ENCODE peak calls at places on chromosomes 13 and 19, in nine cellular contexts. V is cardiac fibroblast, K is astrocyte of the spinal cord, A is GM12865, R is dorsolateral prefrontal cortex, O is colonic mucosa, P is GM23338, F is mesenchymal stem cell, S is brain microvascular endothelial cell. H is an unnamed sample.

GRCh38 chr13:112465251-112466131 is 89.3 kb downstream of the SPACA7 start:
- DNase-seq in V (no peak), F (no peak), O (no peak), A (no peak), P (peak; percentile 33), K (no peak), R (no peak), S (no peak), H (no peak)

GRCh38 chr19:47794526-47794925 is 9.8 kb downstream of the TPRX1 start:
- DNase-seq in O (no peak), F (no peak), A (no peak), S (no peak), P (peak; percentile 86), K (no peak), R (no peak), V (no peak), H (no peak)

GRCh38 chr19:44747739-44748425 is 626 bp upstream of the BCL3 start:
- DNase-seq in P (peak; percentile 71), S (no peak), F (peak; percentile 86), K (peak; percentile 71), R (no peak), V (peak; percentile 86), A (no peak), O (peak; percentile 86), H (peak; percentile 83)

GRCh38 chr19:43782311-43782660 is 1.5 kb upstream of the KCNN4 start:
- DNase-seq in V (no peak), P (no peak), A (no peak), K (no peak), F (no peak), S (no peak), R (no peak), O (no peak), H (no peak)

GRCh38 chr13:21674271-21675009 is 3.6 kb downstream of the FGF9 start:
- DNase-seq in O (peak; percentile 36), S (no peak), R (peak; percentile 34), V (no peak), P (peak; percentile 65), F (no peak), A (no peak), K (no peak), H (no peak)

GRCh38 chr13:20125129-20125782 is 35.6 kb downstream of the GJA3 start:
- DNase-seq in K (peak; percentile 65), A (no peak), S (peak; percentile 50), V (peak; percentile 81), P (no peak), F (peak; percentile 59), R (no peak), O (no peak), H (no peak)

GRCh38 chr13:114024603-114025431 is 50.9 kb upstream of the C13orf46 start:
- DNase-seq in R (no peak), P (no peak), S (no peak), F (no peak), K (no peak), A (peak; percentile 74), V (no peak), O (no peak), H (no peak)

GRCh38 chr13:72473321-72473720 is 254.1 kb downstream of the MZT1 start:
- DNase-seq in S (no peak), V (no peak), F (no peak), P (no peak), R (no peak), A (no peak), K (no peak), O (no peak), H (no peak)

GRCh38 chr13:23866420-23867026 is 22.7 kb downstream of the MIPEP start:
- DNase-seq in S (no peak), P (no peak), A (no peak), R (no peak), O (no peak), F (peak; percentile 5), V (no peak), K (no peak), H (no peak)

GRCh38 chr19:15316498-15316897 is 15.8 kb downstream of the BRD4 start:
- DNase-seq in K (peak; percentile 68), R (no peak), A (peak; percentile 50), S (no peak), O (no peak), P (no peak), F (peak; percentile 75), V (no peak), H (no peak)

GRCh38 chr13:49020940-49021548 is 45.3 kb downstream of the FNDC3A start:
- DNase-seq in F (no peak), P (peak; percentile 69), O (no peak), V (peak; percentile 8), S (no peak), K (peak; percentile 52), R (no peak), A (no peak), H (no peak)

GRCh38 chr13:28423010-28423409 is 71.9 kb downstream of the FLT1 start:
- DNase-seq in P (no peak), A (peak; percentile 84), F (no peak), S (no peak), V (no peak), R (no peak), K (no peak), O (peak; percentile 31), H (no peak)

GRCh38 chr19:57249329-57249728 is 8.9 kb downstream of the ZNF805 start:
- DNase-seq in R (no peak), A (no peak), O (no peak), P (no peak), F (no peak), V (no peak), S (no peak), K (no peak), H (no peak)

DNA sequence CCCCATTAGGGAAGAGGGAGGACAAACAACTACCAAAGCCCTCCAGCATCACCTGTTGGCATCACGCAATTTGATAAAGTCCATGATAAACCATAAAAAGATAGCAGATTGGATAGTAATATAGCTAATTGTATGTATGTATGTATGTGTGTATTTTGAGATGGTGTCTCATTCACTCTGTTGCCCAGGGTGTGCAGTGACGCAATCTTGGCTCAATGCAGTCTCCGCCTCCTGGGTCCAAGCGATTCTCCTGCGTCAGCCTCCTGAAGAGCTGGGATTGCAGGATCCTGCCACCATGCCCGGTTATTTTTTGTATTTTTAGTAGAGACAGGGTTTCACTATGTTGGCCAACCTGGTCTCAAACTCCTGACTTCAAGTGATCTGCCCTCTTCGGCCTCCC is 74.6 kb upstream of the RNF113B start:
- DNase-seq in P (no peak), F (no peak), R (no peak), V (no peak), O (no peak), S (no peak), A (no peak), K (no peak), H (no peak)
- H3K4me3 ChIP-seq in P (no peak overlapping the region), F (no peak overlapping the region), R (no peak overlapping the region), V (no peak overlapping the region), O (no peak overlapping the region), S (no peak overlapping the region), A (no peak overlapping the region), K (no peak overlapping the region), H (no peak overlapping the region)

DNA sequence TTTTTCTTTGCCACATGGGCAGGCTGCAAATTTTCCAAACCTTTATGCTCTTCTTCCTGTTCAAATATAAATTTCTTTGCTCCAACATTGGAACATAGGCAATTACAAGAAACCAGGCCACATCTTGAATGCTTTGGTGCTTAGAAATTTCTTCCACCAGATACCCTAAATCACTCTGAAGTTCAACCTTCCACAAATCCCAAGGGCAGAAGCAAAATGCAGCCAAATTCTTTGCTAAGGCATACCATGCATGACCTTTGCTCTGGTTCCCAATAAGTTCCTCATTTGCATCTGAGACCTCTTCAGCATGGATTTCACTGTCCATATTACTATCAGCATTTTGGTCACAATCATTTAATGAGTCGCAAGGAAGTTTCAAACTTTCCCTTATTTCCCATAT is 130.9 kb downstream of the DIAPH3 start:
- DNase-seq in R (no peak), O (no peak), V (no peak), K (no peak), A (no peak), S (no peak), P (no peak), F (no peak), H (no peak)
- H3K4me3 ChIP-seq in R (no peak overlapping the region), O (no peak overlapping the region), V (no peak overlapping the region), K (no peak overlapping the region), A (no peak overlapping the region), S (no peak overlapping the region), P (no peak overlapping the region), F (no peak overlapping the region), H (no peak overlapping the region)

GRCh38 chr19:41325640-41325946 is 15.6 kb downstream of the CCDC97 start:
- DNase-seq in O (no peak), P (no peak), S (no peak), K (no peak), A (no peak), V (no peak), R (no peak), F (no peak), H (no peak)

GRCh38 chr19:41327076-41327475 is 17.1 kb downstream of the CCDC97 start:
- DNase-seq in R (no peak), F (peak; percentile 41), P (no peak), A (peak; percentile 37), V (no peak), O (no peak), S (no peak), K (no peak), H (no peak)

GRCh38 chr19:41327499-41328156 is 17.7 kb downstream of the CCDC97 start:
- DNase-seq in O (peak; percentile 81), S (no peak), F (no peak), P (peak; percentile 67), R (no peak), A (peak; percentile 84), K (peak; percentile 58), V (no peak), H (peak; percentile 53)

GRCh38 chr19:41324921-41325639 is 15.1 kb downstream of the CCDC97 start:
- DNase-seq in K (peak; percentile 83), O (peak; percentile 50), F (peak; percentile 94), P (peak; percentile 79), A (no peak), V (peak; percentile 84), S (peak; percentile 81), R (no peak), H (peak; percentile 72)

DNA sequence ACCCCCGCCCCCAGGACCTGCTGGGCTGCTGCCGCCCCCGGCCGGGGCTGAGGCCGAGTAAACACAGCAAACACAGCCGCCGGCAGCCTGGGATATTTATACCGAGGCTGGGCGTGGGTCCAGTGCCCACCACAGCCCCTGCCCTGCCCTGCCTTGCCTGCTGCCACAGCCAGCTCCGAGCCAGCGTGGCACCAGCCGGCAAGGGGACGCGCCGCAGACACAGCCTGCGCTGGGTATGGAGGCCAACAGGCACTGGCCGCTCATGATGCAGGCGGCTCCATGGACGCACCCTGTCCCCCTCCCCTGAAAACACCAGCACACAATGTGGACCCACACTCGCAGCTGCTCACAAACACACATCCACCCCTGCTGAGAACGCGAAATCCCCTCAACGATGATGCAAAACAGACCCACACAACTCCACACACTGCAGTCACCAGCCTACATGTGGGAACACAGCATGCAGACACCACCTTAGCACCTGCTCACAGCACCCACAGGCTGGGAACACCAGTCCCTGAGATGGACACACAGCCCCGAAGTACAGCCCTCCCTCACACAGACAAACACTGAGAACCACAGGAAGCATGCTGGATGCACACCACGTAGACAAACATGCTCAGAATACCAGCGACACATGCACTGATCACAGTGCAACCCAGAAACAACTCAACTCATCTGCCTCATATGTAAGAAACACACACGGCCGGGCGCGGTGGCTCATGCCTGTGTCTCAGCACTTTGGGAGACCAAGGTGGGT is 16.2 kb downstream of the CCDC97 start:
- DNase-seq in O (no peak), P (no peak), A (peak; percentile 84), R (peak; percentile 72), S (peak; percentile 88), F (peak; percentile 84), V (no peak), K (peak; percentile 76), H (peak; percentile 40)
- H3K4me3 ChIP-seq in O (no peak overlapping the region), P (peak overlapping the region; percentile 71), A (peak overlapping the region; percentile 62), R (peak overlapping the region; percentile 47), S (peak overlapping the region; percentile 0), F (no peak overlapping the region), V (peak overlapping the region; percentile 14), K (no peak overlapping the region), H (peak overlapping the region; percentile 56)

GRCh38 chr13:84132491-84132890 is 250.2 kb upstream of the SLITRK1 start:
- DNase-seq in P (no peak), A (no peak), O (no peak), R (no peak), F (no peak), V (no peak), S (no peak), K (no peak), H (no peak)
- H3K4me3 ChIP-seq in P (no peak overlapping the region), A (no peak overlapping the region), O (no peak overlapping the region), R (no peak overlapping the region), F (no peak overlapping the region), V (no peak overlapping the region), S (no peak overlapping the region), K (no peak overlapping the region), H (no peak overlapping the region)